ENCODE peak calls at places on chromosomes 2 and 18, in six cellular contexts. One of them, this sample, is unnamed.

GRCh38 chr2:205754924-205755321 is 72.6 kb downstream of the NRP2 start:
- DNase-seq in A549: peak
- DNase-seq in PC-9: peak
- DNase-seq in heart right ventricle: no peak
- DNase-seq in IMR-90: peak
- DNase-seq in MM.1S: no peak
- DNase-seq in this sample: no peak

GRCh38 chr2:100554788-100555407 is 7.9 kb upstream of the PDCL3 start:
- DNase-seq in heart right ventricle: peak
- DNase-seq in IMR-90: no peak
- DNase-seq in A549: no peak
- DNase-seq in PC-9: no peak
- DNase-seq in MM.1S: no peak
- DNase-seq in this sample: no peak

GRCh38 chr2:2016912-2017311 is 272.6 kb upstream of the PXDN start:
- DNase-seq in A549: no peak
- DNase-seq in IMR-90: no peak
- DNase-seq in heart right ventricle: no peak
- DNase-seq in MM.1S: no peak
- DNase-seq in PC-9: no peak
- DNase-seq in this sample: no peak

GRCh38 chr2:222410534-222410933 is 13.8 kb upstream of the SGPP2 start:
- DNase-seq in PC-9: peak
- DNase-seq in MM.1S: no peak
- DNase-seq in A549: no peak
- DNase-seq in IMR-90: no peak
- DNase-seq in heart right ventricle: no peak
- DNase-seq in this sample: no peak

GRCh38 chr18:48944634-48945033 is 6.1 kb downstream of the SMAD7 start:
- DNase-seq in IMR-90: peak
- DNase-seq in MM.1S: peak
- DNase-seq in A549: no peak
- DNase-seq in heart right ventricle: no peak
- DNase-seq in PC-9: no peak
- DNase-seq in this sample: no peak

GRCh38 chr2:83874066-83874465 is 585.0 kb downstream of the SUCLG1 start:
- DNase-seq in MM.1S: no peak
- DNase-seq in A549: no peak
- DNase-seq in IMR-90: no peak
- DNase-seq in PC-9: no peak
- DNase-seq in heart right ventricle: no peak
- DNase-seq in this sample: no peak

GRCh38 chr2:126908721-126909177 is 10.1 kb downstream of the TEX51 start:
- DNase-seq in MM.1S: no peak
- DNase-seq in PC-9: no peak
- DNase-seq in heart right ventricle: no peak
- DNase-seq in IMR-90: no peak
- DNase-seq in A549: no peak
- DNase-seq in this sample: no peak

GRCh38 chr2:173030541-173031485 is 44.8 kb upstream of the MAP3K20 start:
- DNase-seq in MM.1S: no peak
- DNase-seq in IMR-90: no peak
- DNase-seq in A549: no peak
- DNase-seq in PC-9: no peak
- DNase-seq in heart right ventricle: no peak
- DNase-seq in this sample: peak

GRCh38 chr2:178403671-178404379 is 47.1 kb downstream of the PRKRA start:
- DNase-seq in MM.1S: peak
- DNase-seq in IMR-90: no peak
- DNase-seq in PC-9: no peak
- DNase-seq in A549: no peak
- DNase-seq in heart right ventricle: no peak
- DNase-seq in this sample: no peak

GRCh38 chr2:233690444-233690843 is 2.2 kb upstream of the UGT1A6 start:
- DNase-seq in heart right ventricle: no peak
- DNase-seq in IMR-90: peak
- DNase-seq in MM.1S: no peak
- DNase-seq in A549: no peak
- DNase-seq in PC-9: peak
- DNase-seq in this sample: peak

GRCh38 chr2:44572196-44572900 is 210.6 kb downstream of the CAMKMT start:
- DNase-seq in MM.1S: no peak
- DNase-seq in A549: no peak
- DNase-seq in PC-9: peak
- DNase-seq in heart right ventricle: no peak
- DNase-seq in IMR-90: peak
- DNase-seq in this sample: peak

GRCh38 chr2:19785432-19785831 is 116.4 kb downstream of the TTC32 start:
- DNase-seq in heart right ventricle: no peak
- DNase-seq in A549: no peak
- DNase-seq in MM.1S: no peak
- DNase-seq in PC-9: peak
- DNase-seq in IMR-90: peak
- DNase-seq in this sample: peak

GRCh38 chr2:19785867-19786266 is 115.9 kb downstream of the TTC32 start:
- DNase-seq in MM.1S: no peak
- DNase-seq in heart right ventricle: no peak
- DNase-seq in PC-9: peak
- DNase-seq in IMR-90: no peak
- DNase-seq in A549: no peak
- DNase-seq in this sample: no peak

GRCh38 chr2:19784456-19784855 is 117.3 kb downstream of the TTC32 start:
- DNase-seq in MM.1S: no peak
- DNase-seq in heart right ventricle: no peak
- DNase-seq in A549: no peak
- DNase-seq in IMR-90: no peak
- DNase-seq in PC-9: no peak
- DNase-seq in this sample: no peak

GRCh38 chr2:19787134-19787533 is 114.6 kb downstream of the TTC32 start:
- DNase-seq in MM.1S: no peak
- DNase-seq in heart right ventricle: no peak
- DNase-seq in A549: no peak
- DNase-seq in IMR-90: no peak
- DNase-seq in PC-9: no peak
- DNase-seq in this sample: no peak

DNA sequence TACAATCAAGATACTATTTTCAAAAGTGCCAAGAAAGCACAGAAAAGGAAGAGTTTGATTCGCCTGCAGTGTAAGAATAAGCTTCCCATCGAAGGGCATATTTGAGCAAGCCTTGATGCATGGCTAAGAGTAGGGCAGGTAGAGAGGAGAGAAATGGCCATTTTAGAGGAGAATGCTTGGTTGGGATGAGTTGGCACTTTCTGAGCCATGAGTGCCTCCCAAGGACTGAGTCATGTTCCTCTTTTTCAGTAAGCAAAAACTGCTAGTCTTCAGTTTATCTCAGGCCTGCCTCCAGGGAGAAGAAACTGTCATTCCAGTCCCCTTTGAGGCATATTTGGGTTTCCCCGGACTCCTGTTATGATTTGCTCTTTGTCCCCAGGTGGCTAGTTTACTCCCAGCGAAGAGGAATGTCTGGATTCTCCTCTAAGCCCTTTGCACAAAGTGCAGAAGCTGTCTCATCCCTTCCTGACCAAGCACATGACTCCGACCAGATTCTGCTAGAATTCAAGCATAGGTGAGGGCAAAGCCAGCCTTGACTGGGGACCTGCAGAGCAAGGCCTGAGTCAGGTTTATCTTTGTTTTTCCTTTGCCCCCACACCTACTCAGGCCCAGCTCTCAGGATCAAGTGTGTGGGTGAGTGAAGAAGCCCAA is 115.2 kb downstream of the TTC32 start:
- DNase-seq in heart right ventricle: no peak
- DNase-seq in PC-9: peak
- DNase-seq in MM.1S: no peak
- DNase-seq in A549: peak
- DNase-seq in IMR-90: peak
- DNase-seq in this sample: peak
- H3K27ac ChIP-seq in heart right ventricle: no peak
- H3K27ac ChIP-seq in PC-9: peak
- H3K27ac ChIP-seq in MM.1S: no peak
- H3K27ac ChIP-seq in A549: peak
- H3K27ac ChIP-seq in IMR-90: peak
- H3K27ac ChIP-seq in this sample: peak

GRCh38 chr2:134231296-134231964 is 22.4 kb upstream of the MGAT5 start:
- DNase-seq in IMR-90: peak
- DNase-seq in PC-9: no peak
- DNase-seq in heart right ventricle: no peak
- DNase-seq in A549: no peak
- DNase-seq in MM.1S: no peak
- DNase-seq in this sample: no peak
- H3K27ac ChIP-seq in IMR-90: peak
- H3K27ac ChIP-seq in PC-9: peak
- H3K27ac ChIP-seq in heart right ventricle: no peak
- H3K27ac ChIP-seq in A549: no peak
- H3K27ac ChIP-seq in MM.1S: peak
- H3K27ac ChIP-seq in this sample: no peak

GRCh38 chr2:238894226-238894949 is 46.5 kb downstream of the TWIST2 start:
- DNase-seq in MM.1S: no peak
- DNase-seq in heart right ventricle: no peak
- DNase-seq in PC-9: no peak
- DNase-seq in IMR-90: no peak
- DNase-seq in A549: no peak
- DNase-seq in this sample: no peak

GRCh38 chr2:238895901-238896600 is 48.2 kb downstream of the TWIST2 start:
- DNase-seq in heart right ventricle: peak
- DNase-seq in IMR-90: peak
- DNase-seq in A549: no peak
- DNase-seq in MM.1S: no peak
- DNase-seq in PC-9: peak
- DNase-seq in this sample: no peak

GRCh38 chr2:238893349-238894000 is 45.6 kb downstream of the TWIST2 start:
- DNase-seq in MM.1S: no peak
- DNase-seq in IMR-90: no peak
- DNase-seq in PC-9: no peak
- DNase-seq in A549: no peak
- DNase-seq in heart right ventricle: no peak
- DNase-seq in this sample: no peak

GRCh38 chr2:238895361-238895882 is 47.5 kb downstream of the TWIST2 start:
- DNase-seq in A549: no peak
- DNase-seq in PC-9: peak
- DNase-seq in MM.1S: no peak
- DNase-seq in heart right ventricle: no peak
- DNase-seq in IMR-90: no peak
- DNase-seq in this sample: no peak

DNA sequence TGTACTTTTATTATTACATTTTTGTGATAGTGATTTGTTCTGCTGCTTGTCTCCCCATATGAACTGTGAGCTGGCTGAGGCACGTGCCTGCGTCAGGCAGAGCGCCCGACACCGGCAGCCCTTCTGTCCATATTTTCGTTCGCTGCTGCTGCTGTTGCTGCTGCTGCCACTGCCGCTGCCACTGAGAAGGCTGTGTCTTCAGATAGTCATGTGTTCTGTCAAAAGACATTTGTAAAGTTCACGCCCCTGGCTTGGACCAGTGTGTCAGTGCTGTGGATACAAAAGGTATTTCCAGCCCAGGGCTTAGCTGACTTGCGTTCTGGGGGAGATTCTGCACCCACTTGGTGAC is 47.0 kb downstream of the TWIST2 start:
- DNase-seq in A549: no peak
- DNase-seq in IMR-90: no peak
- DNase-seq in MM.1S: no peak
- DNase-seq in heart right ventricle: no peak
- DNase-seq in PC-9: no peak
- DNase-seq in this sample: no peak
- H3K27ac ChIP-seq in A549: no peak
- H3K27ac ChIP-seq in IMR-90: no peak
- H3K27ac ChIP-seq in MM.1S: no peak
- H3K27ac ChIP-seq in heart right ventricle: no peak
- H3K27ac ChIP-seq in PC-9: peak
- H3K27ac ChIP-seq in this sample: no peak

GRCh38 chr2:71880846-71881610 is 266.6 kb downstream of the CYP26B1 start:
- DNase-seq in A549: peak
- DNase-seq in IMR-90: peak
- DNase-seq in MM.1S: no peak
- DNase-seq in PC-9: peak
- DNase-seq in heart right ventricle: peak
- DNase-seq in this sample: peak
- H3K27ac ChIP-seq in A549: peak
- H3K27ac ChIP-seq in IMR-90: peak
- H3K27ac ChIP-seq in MM.1S: no peak
- H3K27ac ChIP-seq in PC-9: no peak
- H3K27ac ChIP-seq in heart right ventricle: no peak
- H3K27ac ChIP-seq in this sample: peak

GRCh38 chr18:77072566-77072965 is 60.0 kb downstream of the MBP start:
- DNase-seq in IMR-90: no peak
- DNase-seq in A549: no peak
- DNase-seq in PC-9: no peak
- DNase-seq in MM.1S: no peak
- DNase-seq in heart right ventricle: no peak
- DNase-seq in this sample: no peak

GRCh38 chr18:77071061-77071460 is 61.5 kb downstream of the MBP start:
- DNase-seq in MM.1S: no peak
- DNase-seq in A549: no peak
- DNase-seq in heart right ventricle: no peak
- DNase-seq in PC-9: no peak
- DNase-seq in IMR-90: no peak
- DNase-seq in this sample: no peak

GRCh38 chr18:77074431-77074830 is 58.2 kb downstream of the MBP start:
- DNase-seq in IMR-90: no peak
- DNase-seq in A549: no peak
- DNase-seq in heart right ventricle: no peak
- DNase-seq in PC-9: no peak
- DNase-seq in MM.1S: no peak
- DNase-seq in this sample: no peak

GRCh38 chr18:77071711-77072292 is 60.8 kb downstream of the MBP start:
- DNase-seq in MM.1S: no peak
- DNase-seq in heart right ventricle: no peak
- DNase-seq in A549: peak
- DNase-seq in IMR-90: peak
- DNase-seq in PC-9: peak
- DNase-seq in this sample: no peak

DNA sequence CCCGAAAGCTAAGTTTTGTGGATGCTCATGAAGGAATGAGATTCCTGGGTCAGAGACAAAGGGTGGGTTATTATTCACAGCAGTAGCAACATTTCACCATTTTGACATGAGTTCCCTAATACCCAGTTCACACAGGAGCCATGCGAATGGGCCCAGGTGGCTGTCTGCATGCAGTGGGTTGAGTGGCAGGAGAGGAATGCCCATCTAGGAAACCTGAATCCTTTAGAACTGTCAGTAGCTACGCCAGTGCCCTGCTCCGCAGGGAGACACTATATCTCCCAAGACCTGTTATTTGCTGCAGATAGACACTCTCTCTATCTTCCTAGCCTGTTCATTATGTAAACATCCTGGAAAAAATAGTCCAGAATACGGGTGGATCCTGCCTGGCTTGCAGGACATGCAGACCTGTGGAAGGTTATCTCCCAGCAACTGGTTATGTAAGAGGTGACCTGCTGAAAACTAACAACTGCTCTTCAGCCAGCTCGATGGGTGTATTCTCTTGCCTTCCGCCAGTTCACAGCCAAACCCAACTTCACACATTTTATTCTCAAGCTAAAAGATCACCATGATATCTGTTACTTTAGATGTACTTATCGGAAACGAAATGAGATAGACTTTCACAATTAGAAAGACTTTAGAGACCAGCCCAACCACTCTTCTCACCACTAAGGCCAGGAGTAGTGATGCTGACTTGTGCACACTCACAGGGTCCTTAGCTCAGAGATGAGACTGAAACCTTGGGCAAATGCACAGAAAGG is 59.1 kb downstream of the MBP start:
- DNase-seq in A549: no peak
- DNase-seq in IMR-90: no peak
- DNase-seq in heart right ventricle: no peak
- DNase-seq in MM.1S: no peak
- DNase-seq in PC-9: no peak
- DNase-seq in this sample: no peak
- H3K27ac ChIP-seq in A549: peak
- H3K27ac ChIP-seq in IMR-90: peak
- H3K27ac ChIP-seq in heart right ventricle: no peak
- H3K27ac ChIP-seq in MM.1S: no peak
- H3K27ac ChIP-seq in PC-9: peak
- H3K27ac ChIP-seq in this sample: no peak

This sample was measured in RWPE1.